ENCODE peak calls at places on chromosomes 1 and 21, in five cellular contexts. W is AG10803, U is ACHN, C is NCI-H1092 treated with DMSO at 0.1 percent for 48 hours, Y is activated T-cell treated with anti-CD3 and anti-CD28 coated beads for 24 hours. N is an unnamed sample.
A peak's percentile ranks its signal among the peaks of the same experiment; 100 is the strongest.

GRCh38 chr21:21612446-21612845 is 614.2 kb downstream of the NCAM2 start:
- DNase-seq in U (peak; percentile 83), C (no peak), W (peak; percentile 85), Y (no peak), N (peak; percentile 62)

GRCh38 chr1:16087733-16088132 is 14.3 kb upstream of the FAM131C start:
- DNase-seq in U (no peak), W (no peak), C (no peak), Y (no peak), N (no peak)

GRCh38 chr1:8540971-8541370 is 223.1 kb downstream of the SLC45A1 start:
- DNase-seq in Y (no peak), U (no peak), W (no peak), C (no peak), N (no peak)

GRCh38 chr1:40059292-40059959 is 18.9 kb downstream of the CAP1 start:
- DNase-seq in U (peak; percentile 4), W (peak; percentile 51), C (no peak), Y (no peak), N (no peak)

GRCh38 chr1:2543543-2544092 is 12.6 kb upstream of the TNFRSF14 start:
- DNase-seq in U (no peak), C (no peak), Y (no peak), W (peak; percentile 45), N (no peak)

GRCh38 chr1:17653728-17654351 is 101.3 kb upstream of the ACTL8 start:
- DNase-seq in W (peak; percentile 40), U (peak; percentile 39), Y (no peak), C (peak; percentile 73), N (no peak)

GRCh38 chr1:915295-916172 is 8.2 kb upstream of the SAMD11 start:
- DNase-seq in C (no peak), U (no peak), W (no peak), Y (no peak), N (no peak)

GRCh38 chr1:37239225-37239740 is 205.0 kb upstream of the GRIK3 start:
- DNase-seq in Y (no peak), W (no peak), U (no peak), C (no peak), N (no peak)

GRCh38 chr21:46500224-46500861 is 41.7 kb downstream of the DIP2A start:
- DNase-seq in C (no peak), U (peak; percentile 25), Y (no peak), W (peak; percentile 9), N (no peak)

GRCh38 chr21:33940846-33941245 is 25.2 kb upstream of the ATP5PO start:
- DNase-seq in W (peak; percentile 13), Y (no peak), U (no peak), C (no peak), N (no peak)

GRCh38 chr1:93701619-93702018 is 20.0 kb upstream of the BCAR3 start:
- DNase-seq in Y (no peak), U (peak; percentile 98), C (no peak), W (peak; percentile 99), N (peak; percentile 99)